ENCODE peak calls at places on chromosome 9, in five cellular contexts. K is fibroblast of lung; S is hepatocyte; U is stimulated activated CD8-positive, alpha-beta memory T cell treated with anti-CD3 and anti-CD28 coated beads, Interleukin-15, amount 100 ng/mL, for 4 hours; J is activated naive CD4-positive, alpha-beta T cell. B is an unnamed sample.

GRCh38 chr9:126375386-126375785 is 48.8 kb downstream of the MVB12B start:
- DNase-seq in K (peak), J (no peak), U (no peak), S (peak), B (no peak)

GRCh38 chr9:14313951-14314423 is at the start of gene NFIB:
- DNase-seq in U (no peak), K (peak), J (no peak), S (peak), B (no peak)

GRCh38 chr9:94713446-94714185 is 12.9 kb upstream of the AOPEP start:
- DNase-seq in U (no peak), K (no peak), S (no peak), J (no peak), B (no peak)

GRCh38 chr9:4517274-4517673 is 27.0 kb downstream of the SLC1A1 start:
- DNase-seq in K (no peak), S (no peak), U (no peak), J (no peak), B (no peak)

GRCh38 chr9:127903557-127904475 is 4.4 kb upstream of the ST6GALNAC6 start:
- DNase-seq in S (peak), K (no peak), U (peak), J (no peak), B (no peak)

GRCh38 chr9:91334053-91334452 is 27.7 kb downstream of the AUH start:
- DNase-seq in U (no peak), K (no peak), J (no peak), S (no peak), B (no peak)

GRCh38 chr9:97980479-97980803 is 2.7 kb upstream of the ANP32B start:
- DNase-seq in K (peak), S (no peak), J (no peak), U (no peak), B (no peak)

GRCh38 chr9:89080193-89080592 is 88.9 kb downstream of the S1PR3 start:
- DNase-seq in U (no peak), J (no peak), K (peak), S (no peak), B (no peak)

GRCh38 chr9:121651295-121652036 is at the start of gene DAB2IP:
- DNase-seq in K (peak), J (no peak), S (peak), U (no peak), B (no peak)

GRCh38 chr9:81592890-81593271 is 96.5 kb downstream of the TLE1 start:
- DNase-seq in J (no peak), K (no peak), S (no peak), U (no peak), B (no peak)

GRCh38 chr9:110623462-110624025 is 44.0 kb upstream of the SVEP1 start:
- DNase-seq in S (peak), J (no peak), K (peak), U (no peak), B (no peak)

GRCh38 chr9:18490591-18491370 is 16.8 kb downstream of the ADAMTSL1 start:
- DNase-seq in K (peak), U (no peak), J (no peak), S (no peak), B (no peak)

GRCh38 chr9:117929873-117930272 is 225.7 kb downstream of the TLR4 start:
- DNase-seq in J (no peak), U (no peak), S (no peak), K (no peak), B (no peak)

GRCh38 chr9:98806394-98807069 is 938 bp upstream of the GALNT12 start:
- DNase-seq in K (peak), U (no peak), J (no peak), S (no peak), B (no peak)

GRCh38 chr9:136289651-136290507 is 14.0 kb downstream of the CCDC187 start:
- DNase-seq in S (no peak), U (no peak), K (no peak), J (no peak), B (no peak)